ENCODE peak calls at places on chromosomes 2 and 18, in four cellular contexts. One of them, this sample, is unnamed.

GRCh38 chr2:135785032-135785431 is 43.4 kb downstream of the UBXN4 start:
- DNase-seq in H1: no peak
- DNase-seq in GM12878: no peak
- DNase-seq in HepG2: peak
- DNase-seq in this sample: no peak

GRCh38 chr2:159939946-159940345 is 122.5 kb downstream of the PLA2R1 start:
- DNase-seq in H1: no peak
- DNase-seq in HepG2: peak
- DNase-seq in GM12878: peak
- DNase-seq in this sample: no peak

GRCh38 chr2:216082805-216083204 is 1.1 kb downstream of the TMEM169 start:
- DNase-seq in GM12878: no peak
- DNase-seq in H1: no peak
- DNase-seq in HepG2: peak
- DNase-seq in this sample: no peak

GRCh38 chr2:241035142-241035817 is 36.9 kb downstream of the SNED1 start:
- DNase-seq in H1: no peak
- DNase-seq in HepG2: no peak
- DNase-seq in GM12878: no peak
- DNase-seq in this sample: no peak

GRCh38 chr18:46452820-46453219 is 204.2 kb downstream of the LOXHD1 start:
- DNase-seq in H1: no peak
- DNase-seq in GM12878: no peak
- DNase-seq in HepG2: no peak
- DNase-seq in this sample: no peak

GRCh38 chr18:76827205-76827885 is 5.0 kb downstream of the ZNF236 start:
- DNase-seq in GM12878: no peak
- DNase-seq in H1: no peak
- DNase-seq in HepG2: no peak
- DNase-seq in this sample: no peak

GRCh38 chr18:32048507-32049091 is 30.0 kb downstream of the RNF125 start:
- DNase-seq in GM12878: peak
- DNase-seq in H1: no peak
- DNase-seq in HepG2: peak
- DNase-seq in this sample: peak

GRCh38 chr2:69013837-69014796 is 1.1 kb downstream of the ANTXR1 start:
- DNase-seq in H1: no peak
- DNase-seq in HepG2: no peak
- DNase-seq in GM12878: no peak
- DNase-seq in this sample: no peak

GRCh38 chr2:227127236-227127635 is 36.8 kb downstream of the COL4A4 start:
- DNase-seq in H1: no peak
- DNase-seq in HepG2: no peak
- DNase-seq in GM12878: no peak
- DNase-seq in this sample: no peak

GRCh38 chr2:238895901-238896600 is 48.2 kb downstream of the TWIST2 start:
- DNase-seq in H1: peak
- DNase-seq in GM12878: no peak
- DNase-seq in HepG2: peak
- DNase-seq in this sample: peak

GRCh38 chr2:65491381-65491903 is 59.0 kb upstream of the SPRED2 start:
- DNase-seq in HepG2: no peak
- DNase-seq in H1: no peak
- DNase-seq in GM12878: no peak
- DNase-seq in this sample: no peak

DNA sequence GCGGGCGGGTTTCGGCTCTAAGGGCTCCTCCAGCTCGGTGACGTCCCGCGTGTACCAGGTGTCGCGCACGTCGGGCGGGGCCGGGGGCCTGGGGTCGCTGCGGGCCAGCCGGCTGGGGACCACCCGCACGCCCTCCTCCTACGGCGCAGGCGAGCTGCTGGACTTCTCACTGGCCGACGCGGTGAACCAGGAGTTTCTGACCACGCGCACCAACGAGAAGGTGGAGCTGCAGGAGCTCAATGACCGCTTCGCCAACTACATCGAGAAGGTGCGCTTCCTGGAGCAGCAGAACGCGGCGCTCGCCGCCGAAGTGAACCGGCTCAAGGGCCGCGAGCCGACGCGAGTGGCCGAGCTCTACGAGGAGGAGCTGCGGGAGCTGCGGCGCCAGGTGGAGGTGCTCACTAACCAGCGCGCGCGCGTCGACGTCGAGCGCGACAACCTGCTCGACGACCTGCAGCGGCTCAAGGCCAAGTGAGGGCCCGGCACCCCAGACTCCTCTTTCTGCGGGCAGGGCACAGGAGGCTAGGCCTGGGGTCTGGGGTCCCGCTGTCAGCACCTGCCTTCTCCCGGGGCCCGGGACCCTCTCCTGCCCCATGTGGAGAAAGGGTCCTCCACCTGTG is 503 bp downstream of the DES start:
- DNase-seq in GM12878: no peak
- DNase-seq in H1: no peak
- DNase-seq in HepG2: no peak
- DNase-seq in this sample: no peak
- TF ChIP-seq SUZ12 in GM12878: no peak
- TF ChIP-seq SUZ12 in H1: peak
- TF ChIP-seq SUZ12 in HepG2: no peak
- TF ChIP-seq SUZ12 in this sample: no peak

GRCh38 chr2:221044781-221045180 is 527.3 kb downstream of the EPHA4 start:
- DNase-seq in HepG2: no peak
- DNase-seq in GM12878: no peak
- DNase-seq in H1: no peak
- DNase-seq in this sample: no peak

GRCh38 chr2:221042926-221043325 is 529.2 kb downstream of the EPHA4 start:
- DNase-seq in HepG2: no peak
- DNase-seq in H1: no peak
- DNase-seq in GM12878: no peak
- DNase-seq in this sample: no peak
- H3K4me3 ChIP-seq in HepG2: no peak
- H3K4me3 ChIP-seq in H1: no peak
- H3K4me3 ChIP-seq in GM12878: no peak
- H3K4me3 ChIP-seq in this sample: no peak

DNA sequence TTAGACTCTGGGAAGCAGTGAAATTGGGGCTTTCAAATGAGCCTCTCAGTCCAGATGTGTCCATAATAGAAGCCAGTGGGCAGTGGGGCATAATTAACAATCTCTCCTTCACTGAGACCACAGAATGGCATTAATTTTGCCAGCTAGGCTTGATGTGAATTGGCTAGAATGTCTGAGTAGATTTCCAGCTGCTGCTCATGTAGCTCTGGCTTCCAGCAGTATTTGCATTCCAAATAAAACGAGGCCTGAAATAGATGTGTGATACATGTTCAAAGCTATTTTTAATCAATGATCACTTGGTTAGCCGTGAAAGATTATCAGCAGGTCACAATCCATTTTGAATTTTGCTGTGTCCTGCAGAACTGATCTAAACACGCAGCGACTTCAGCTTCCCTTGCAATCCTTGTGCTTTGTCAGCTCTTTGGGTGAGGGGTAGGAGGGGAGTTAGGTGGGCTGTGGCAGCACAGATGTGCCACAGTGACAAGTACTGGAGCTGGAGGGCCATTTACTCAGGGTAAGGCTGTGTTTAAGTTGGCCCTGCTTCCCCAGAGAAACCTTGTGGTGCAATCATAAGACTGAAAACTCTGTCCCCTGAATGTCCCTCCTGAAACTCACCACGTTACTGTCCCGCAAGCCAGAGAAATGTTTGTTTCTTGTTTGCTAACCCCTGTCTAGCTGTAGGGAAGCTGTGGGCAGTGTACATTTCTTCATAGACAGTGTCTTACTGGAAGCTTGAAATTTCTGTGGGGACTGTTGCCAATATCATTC is 56.8 kb upstream of the TMEM178A start:
- DNase-seq in H1: no peak
- DNase-seq in GM12878: no peak
- DNase-seq in HepG2: no peak
- DNase-seq in this sample: no peak
- H3K9ac ChIP-seq in H1: no peak
- H3K9ac ChIP-seq in GM12878: no peak
- H3K9ac ChIP-seq in HepG2: no peak
- H3K9ac ChIP-seq in this sample: no peak

GRCh38 chr2:10548626-10549025 is 100.5 kb upstream of the ODC1 start:
- DNase-seq in GM12878: no peak
- DNase-seq in HepG2: no peak
- DNase-seq in H1: no peak
- DNase-seq in this sample: no peak
- TF ChIP-seq SUZ12 in GM12878: no peak
- TF ChIP-seq SUZ12 in HepG2: no peak
- TF ChIP-seq SUZ12 in H1: no peak
- TF ChIP-seq SUZ12 in this sample: no peak

DNA sequence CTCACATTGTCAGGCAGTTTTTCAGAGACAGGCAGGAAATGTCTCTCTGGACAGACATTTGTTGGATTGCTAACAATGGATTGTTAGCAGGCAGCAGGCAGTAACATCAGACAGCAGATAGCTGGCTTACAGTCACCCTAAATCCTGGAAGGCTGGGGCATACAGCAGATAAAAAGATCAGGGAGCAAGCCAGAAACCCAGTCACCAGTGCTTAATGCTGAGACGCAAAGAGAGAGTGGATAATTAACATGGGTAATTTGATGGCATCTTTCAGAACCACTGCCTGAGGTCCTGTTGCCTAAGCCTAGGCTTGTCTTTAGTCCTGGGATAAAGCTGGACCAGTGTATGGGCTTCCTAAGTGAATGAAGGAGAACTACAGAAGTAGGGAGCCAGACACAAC is 22.4 kb downstream of the MC4R start:
- DNase-seq in HepG2: no peak
- DNase-seq in GM12878: no peak
- DNase-seq in H1: no peak
- DNase-seq in this sample: no peak
- H3K4me3 ChIP-seq in HepG2: no peak
- H3K4me3 ChIP-seq in GM12878: no peak
- H3K4me3 ChIP-seq in H1: no peak
- H3K4me3 ChIP-seq in this sample: no peak